ENCODE peak calls at places on chromosomes 13 and 19, in four cellular contexts. O is gastrocnemius medialis, Y is progenitor cell of endocrine pancreas, P is WTC11. M is an unnamed sample.

GRCh38 chr13:49828452-49828851 is 36.0 kb upstream of the KPNA3 start:
- DNase-seq in P (no peak), O (no peak), Y (no peak), M (no peak)

GRCh38 chr13:109700176-109700575 is 86.2 kb downstream of the IRS2 start:
- DNase-seq in O (peak), Y (no peak), P (no peak), M (peak)

GRCh38 chr19:34336781-34337271 is 28.2 kb upstream of the GPI start:
- DNase-seq in Y (no peak), P (no peak), O (no peak), M (peak)

GRCh38 chr19:3710265-3710812 is 2.2 kb downstream of the TJP3 start:
- DNase-seq in P (peak), O (peak), Y (no peak), M (no peak)

GRCh38 chr19:23410155-23410554 is 14.9 kb upstream of the ZNF91 start:
- DNase-seq in Y (no peak), P (no peak), O (no peak), M (no peak)

GRCh38 chr19:10637894-10638293 is 12.5 kb downstream of the SLC44A2 start:
- DNase-seq in Y (no peak), O (no peak), P (no peak), M (no peak)

GRCh38 chr19:51127755-51128154 is 3.0 kb downstream of the SIGLEC9 start:
- DNase-seq in P (no peak), Y (no peak), O (peak), M (no peak)

GRCh38 chr13:109233293-109233692 is 553.1 kb downstream of the IRS2 start:
- DNase-seq in Y (no peak), P (no peak), O (no peak), M (no peak)

GRCh38 chr13:94030415-94031119 is 448.9 kb downstream of the DCT start:
- DNase-seq in P (no peak), Y (no peak), O (no peak), M (no peak)

GRCh38 chr19:56266060-56266459 is 6.5 kb upstream of the EDDM13 start:
- DNase-seq in O (no peak), P (no peak), Y (no peak), M (no peak)

GRCh38 chr13:85332595-85332994 is 466.6 kb downstream of the SLITRK6 start:
- DNase-seq in P (no peak), Y (no peak), O (no peak), M (no peak)

GRCh38 chr13:97057196-97057595 is 62.9 kb upstream of the OXGR1 start:
- DNase-seq in P (no peak), Y (no peak), O (no peak), M (no peak)

GRCh38 chr13:93450226-93450625 is 223.6 kb downstream of the GPC6 start:
- DNase-seq in P (no peak), Y (no peak), O (no peak), M (no peak)

GRCh38 chr19:2555422-2556220 is 79.7 kb downstream of the GADD45B start:
- DNase-seq in Y (no peak), O (no peak), P (no peak), M (no peak)

GRCh38 chr13:44396963-44397580 is 23.4 kb downstream of the SERP2 start:
- DNase-seq in Y (no peak), O (no peak), P (no peak), M (no peak)

GRCh38 chr19:6412111-6412999 is 12.3 kb downstream of the KHSRP start:
- DNase-seq in P (peak), Y (peak), O (no peak), M (peak)

GRCh38 chr19:7188682-7189629 is 105.3 kb downstream of the INSR start:
- DNase-seq in O (no peak), Y (no peak), P (no peak), M (peak)

GRCh38 chr13:90623318-90624011 is 724.0 kb upstream of the MIR17HG start:
- DNase-seq in P (no peak), O (no peak), Y (no peak), M (no peak)

GRCh38 chr19:29088761-29089160 is 124.2 kb downstream of the UQCRFS1 start:
- DNase-seq in O (no peak), Y (no peak), P (no peak), M (no peak)

GRCh38 chr13:108961542-108962125 is 332.2 kb downstream of the MYO16 start:
- DNase-seq in O (no peak), Y (no peak), P (no peak), M (no peak)

GRCh38 chr13:86960876-86961275 is 710.3 kb upstream of the SLITRK5 start:
- DNase-seq in P (no peak), O (no peak), Y (no peak), M (no peak)

GRCh38 chr19:10321874-10322835 is 6.3 kb upstream of the FDX2 start:
- DNase-seq in O (no peak), P (no peak), Y (no peak), M (no peak)

DNA sequence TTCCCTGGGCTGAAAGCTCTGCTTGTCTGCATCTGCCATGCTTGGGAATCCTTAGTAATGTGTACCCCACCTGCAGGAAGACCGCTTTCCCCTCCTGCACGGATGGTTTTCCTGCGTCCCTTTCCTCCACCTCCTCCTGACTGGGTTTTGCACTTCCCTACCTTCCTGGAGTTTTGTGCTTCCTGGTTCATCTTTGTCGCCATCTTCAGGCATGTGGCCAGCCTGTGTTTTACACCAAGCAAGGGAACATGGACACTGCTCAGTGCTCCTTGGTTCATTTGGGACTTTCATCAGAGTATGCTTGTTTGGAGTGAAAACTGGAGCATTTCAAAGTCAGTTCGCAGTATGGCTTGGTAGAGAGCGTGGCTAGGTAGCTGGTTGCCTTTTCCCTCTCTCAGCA is 30.7 kb downstream of the ERICH6B start:
- DNase-seq in O (no peak), Y (no peak), P (no peak), M (peak)
- TF ChIP-seq CTCF in O (no peak), Y (peak), P (no peak), M (no peak)

GRCh38 chr19:27689734-27690241 is 1523.2 kb downstream of the UQCRFS1 start:
- DNase-seq in P (no peak), O (no peak), Y (no peak), M (no peak)

GRCh38 chr19:27694361-27695055 is 1518.4 kb downstream of the UQCRFS1 start:
- DNase-seq in O (no peak), P (no peak), Y (no peak), M (no peak)

GRCh38 chr19:27691991-27692390 is 1521.0 kb downstream of the UQCRFS1 start:
- DNase-seq in Y (no peak), O (no peak), P (no peak), M (no peak)
- TF ChIP-seq CTCF in Y (no peak), O (no peak), P (no peak), M (no peak)

DNA sequence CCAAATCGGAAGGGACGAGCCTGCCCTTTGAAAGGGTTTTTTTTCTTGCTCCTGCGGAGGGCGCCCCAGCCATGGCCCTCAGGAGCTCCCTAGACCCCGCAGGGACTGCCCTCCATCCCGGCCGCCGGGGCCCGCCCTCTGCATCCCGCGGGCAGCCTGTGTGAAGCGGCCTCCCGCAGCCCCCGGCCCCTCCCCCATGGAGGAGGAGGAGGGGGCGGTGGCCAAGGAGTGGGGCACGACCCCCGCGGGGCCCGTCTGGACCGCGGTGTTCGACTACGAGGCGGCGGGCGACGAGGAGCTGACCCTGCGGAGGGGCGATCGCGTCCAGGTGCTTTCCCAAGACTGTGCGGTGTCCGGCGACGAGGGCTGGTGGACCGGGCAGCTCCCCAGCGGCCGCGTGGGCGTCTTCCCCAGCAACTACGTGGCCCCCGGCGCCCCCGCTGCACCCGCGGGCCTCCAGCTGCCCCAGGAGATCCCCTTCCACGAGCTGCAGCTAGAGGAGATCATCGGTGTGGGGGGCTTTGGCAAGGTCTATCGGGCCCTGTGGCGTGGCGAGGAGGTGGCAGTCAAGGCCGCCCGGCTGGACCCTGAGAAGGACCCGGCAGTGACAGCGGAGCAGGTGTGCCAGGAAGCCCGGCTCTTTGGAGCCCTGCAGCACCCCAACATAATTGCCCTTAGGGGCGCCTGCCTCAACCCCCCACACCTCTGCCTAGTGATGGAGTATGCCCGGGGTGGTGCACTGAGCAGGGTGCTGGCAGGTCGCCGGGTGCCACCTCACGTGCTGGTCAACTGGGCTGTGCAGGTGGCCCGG is 815 bp downstream of the MAP3K10 start:
- DNase-seq in P (peak), Y (peak), O (no peak), M (peak)
- TF ChIP-seq CTCF in P (no peak), Y (peak), O (no peak), M (no peak)

GRCh38 chr13:47798906-47799305 is 202.2 kb downstream of the SUCLA2 start:
- DNase-seq in P (no peak), O (no peak), Y (no peak), M (no peak)
- TF ChIP-seq CTCF in P (no peak), O (no peak), Y (no peak), M (no peak)

GRCh38 chr13:58994778-58995177 is 1169.0 kb downstream of the DIAPH3 start:
- DNase-seq in P (no peak), Y (no peak), O (no peak), M (no peak)
- TF ChIP-seq CTCF in P (no peak), Y (peak), O (no peak), M (no peak)

GRCh38 chr13:73417012-73417615 is 358.3 kb downstream of the KLF5 start:
- DNase-seq in Y (no peak), P (no peak), O (no peak), M (no peak)
- TF ChIP-seq CTCF in Y (no peak), P (no peak), O (no peak), M (no peak)

GRCh38 chr19:58514564-58515020 is 2.8 kb upstream of the SLC27A5 start:
- DNase-seq in O (no peak), Y (no peak), P (no peak), M (no peak)
- TF ChIP-seq CTCF in O (no peak), Y (no peak), P (no peak), M (no peak)

GRCh38 chr13:23740002-23740401 is 149.2 kb downstream of the MIPEP start:
- DNase-seq in O (no peak), Y (no peak), P (no peak), M (no peak)

GRCh38 chr13:23743717-23744116 is 145.5 kb downstream of the MIPEP start:
- DNase-seq in P (no peak), Y (no peak), O (no peak), M (no peak)

GRCh38 chr13:23743269-23743668 is 145.9 kb downstream of the MIPEP start:
- DNase-seq in P (no peak), O (no peak), Y (no peak), M (no peak)

GRCh38 chr13:23744315-23744714 is 144.9 kb downstream of the MIPEP start:
- DNase-seq in O (no peak), P (no peak), Y (no peak), M (no peak)

GRCh38 chr13:23741879-23742510 is 147.2 kb downstream of the MIPEP start:
- DNase-seq in P (peak), Y (no peak), O (no peak), M (peak)
- TF ChIP-seq CTCF in P (peak), Y (peak), O (no peak), M (peak)

GRCh38 chr13:26948353-26948752 is 187.8 kb upstream of the GPR12 start:
- DNase-seq in O (no peak), P (no peak), Y (no peak), M (no peak)

GRCh38 chr13:26950546-26950945 is 190.0 kb upstream of the GPR12 start:
- DNase-seq in O (no peak), P (no peak), Y (no peak), M (no peak)

GRCh38 chr13:26943748-26944147 is 183.2 kb upstream of the GPR12 start:
- DNase-seq in O (no peak), Y (no peak), P (no peak), M (no peak)

GRCh38 chr13:26949701-26950345 is 189.2 kb upstream of the GPR12 start:
- DNase-seq in Y (no peak), P (no peak), O (no peak), M (no peak)

DNA sequence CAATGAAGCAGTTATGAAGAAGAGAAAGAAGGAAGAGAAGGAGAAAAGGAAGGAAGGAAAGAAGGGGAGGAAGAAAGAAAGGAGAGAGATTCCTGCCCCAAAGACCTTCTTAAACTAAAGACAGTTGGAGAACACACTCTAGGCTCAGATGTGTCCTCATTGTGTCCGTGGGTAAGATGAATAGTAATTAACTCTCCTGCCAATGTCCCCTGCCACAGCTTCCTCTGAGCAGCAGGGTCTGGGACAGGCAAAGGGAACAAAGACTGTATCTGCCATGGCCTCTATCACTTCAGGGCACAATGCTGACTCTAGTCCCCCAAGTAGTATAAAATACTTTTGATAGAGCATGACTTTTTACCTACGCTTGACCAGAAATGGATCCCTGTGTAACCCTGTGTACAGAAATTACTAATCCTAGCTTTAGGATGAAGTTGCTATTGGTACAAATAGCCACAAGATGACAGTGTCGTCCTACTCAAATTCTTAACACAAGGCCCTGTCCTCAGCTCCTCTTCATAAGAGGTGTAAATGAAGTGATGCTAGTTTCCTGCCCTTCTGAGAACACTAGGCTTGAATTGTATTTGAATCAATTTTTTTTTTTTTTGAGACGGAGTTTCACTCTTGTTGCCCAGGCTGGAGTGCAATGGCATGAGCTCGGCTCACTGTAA is 186.2 kb upstream of the GPR12 start:
- DNase-seq in P (no peak), O (no peak), Y (no peak), M (no peak)
- TF ChIP-seq CTCF in P (no peak), O (peak), Y (peak), M (peak)

GRCh38 chr19:5052515-5052914 is 83.6 kb downstream of the KDM4B start:
- DNase-seq in O (no peak), Y (no peak), P (peak), M (no peak)
- TF ChIP-seq CTCF in O (no peak), Y (peak), P (no peak), M (no peak)